ENCODE peak calls at places on chromosomes 7 and 10, in eight cellular contexts. K, P, N, S, I, Q, T and M are unnamed samples.

GRCh38 chr10:26480909-26481703 is 43.0 kb downstream of the APBB1IP start:
- DNase-seq in K (no peak), P (no peak), N (no peak), S (no peak), I (no peak), Q (no peak), T (no peak), M (no peak)

GRCh38 chr7:151017370-151017952 is 6.8 kb downstream of the ATG9B start:
- DNase-seq in K (no peak), P (no peak), N (no peak), S (no peak), I (no peak), Q (no peak), T (no peak), M (no peak)

GRCh38 chr7:84484502-84485079 is 290.0 kb upstream of the SEMA3A start:
- DNase-seq in K (peak; percentile 43), P (no peak), N (no peak), S (no peak), I (no peak), Q (no peak), T (no peak), M (no peak)

GRCh38 chr7:147681530-147681929 is 909.0 kb upstream of the C7orf33 start:
- DNase-seq in K (no peak), P (no peak), N (no peak), S (no peak), I (no peak), Q (no peak), T (no peak), M (no peak)

GRCh38 chr10:99551158-99551557 is 18.4 kb downstream of the NKX2-3 start:
- DNase-seq in K (no peak), P (no peak), N (no peak), S (peak; percentile 32), I (no peak), Q (no peak), T (no peak), M (no peak)

GRCh38 chr7:105346138-105346537 is 42.6 kb downstream of the SRPK2 start:
- DNase-seq in K (no peak), P (no peak), N (no peak), S (no peak), I (no peak), Q (no peak), T (no peak), M (no peak)

GRCh38 chr10:3220853-3221252 is 48.3 kb upstream of the PITRM1 start:
- DNase-seq in K (no peak), P (no peak), N (no peak), S (no peak), I (no peak), Q (no peak), T (no peak), M (no peak)

GRCh38 chr10:53537508-53537907 is 764.9 kb upstream of the MBL2 start:
- DNase-seq in K (no peak), P (no peak), N (no peak), S (peak; percentile 28), I (no peak), Q (no peak), T (no peak), M (peak; percentile 49)

GRCh38 chr7:143408686-143409551 is at the start of gene EPHA1:
- DNase-seq in K (no peak), P (peak; percentile 90), N (peak; percentile 88), S (no peak), I (no peak), Q (peak; percentile 83), T (no peak), M (no peak)
- H3K4me3 ChIP-seq in K (peak within 1 kb of the TSS; percentile 38), P (no peak within 1 kb of the TSS), N (peak within 1 kb of the TSS; percentile 82), S (no peak within 1 kb of the TSS), I (no peak within 1 kb of the TSS), Q (peak within 1 kb of the TSS; percentile 86), T (peak within 1 kb of the TSS; percentile 80), M (no peak within 1 kb of the TSS)

GRCh38 chr10:70748305-70748704 is 36.9 kb downstream of the TBATA start:
- DNase-seq in K (no peak), P (no peak), N (no peak), S (no peak), I (no peak), Q (no peak), T (no peak), M (no peak)

GRCh38 chr10:70749756-70750155 is 35.4 kb downstream of the TBATA start:
- DNase-seq in K (no peak), P (no peak), N (no peak), S (no peak), I (no peak), Q (no peak), T (no peak), M (no peak)

GRCh38 chr10:70750156-70750703 is 34.9 kb downstream of the TBATA start:
- DNase-seq in K (no peak), P (no peak), N (no peak), S (no peak), I (no peak), Q (no peak), T (no peak), M (no peak)

GRCh38 chr10:70747192-70747965 is 37.8 kb downstream of the TBATA start:
- DNase-seq in K (no peak), P (no peak), N (no peak), S (no peak), I (no peak), Q (no peak), T (no peak), M (no peak)

GRCh38 chr10:70748801-70749573 is 36.2 kb downstream of the TBATA start:
- DNase-seq in K (no peak), P (no peak), N (no peak), S (no peak), I (no peak), Q (no peak), T (no peak), M (no peak)
- TF ChIP-seq MAX in K (no peak), P (no peak), N (no peak), S (no peak), I (no peak), Q (no peak), T (no peak), M (no peak)

GRCh38 chr10:88996927-88997326 is 6.3 kb downstream of the FAS start:
- DNase-seq in K (no peak), P (no peak), N (no peak), S (no peak), I (peak; percentile 47), Q (no peak), T (no peak), M (no peak)

GRCh38 chr10:88992945-88993537 is 2.4 kb downstream of the FAS start:
- DNase-seq in K (no peak), P (no peak), N (no peak), S (no peak), I (no peak), Q (no peak), T (no peak), M (no peak)

GRCh38 chr10:88994034-88994433 is 3.4 kb downstream of the FAS start:
- DNase-seq in K (no peak), P (no peak), N (no peak), S (no peak), I (peak; percentile 51), Q (no peak), T (no peak), M (no peak)

GRCh38 chr10:88991900-88992237 is 1.3 kb downstream of the FAS start:
- DNase-seq in K (no peak), P (no peak), N (no peak), S (no peak), I (no peak), Q (no peak), T (no peak), M (no peak)

DNA sequence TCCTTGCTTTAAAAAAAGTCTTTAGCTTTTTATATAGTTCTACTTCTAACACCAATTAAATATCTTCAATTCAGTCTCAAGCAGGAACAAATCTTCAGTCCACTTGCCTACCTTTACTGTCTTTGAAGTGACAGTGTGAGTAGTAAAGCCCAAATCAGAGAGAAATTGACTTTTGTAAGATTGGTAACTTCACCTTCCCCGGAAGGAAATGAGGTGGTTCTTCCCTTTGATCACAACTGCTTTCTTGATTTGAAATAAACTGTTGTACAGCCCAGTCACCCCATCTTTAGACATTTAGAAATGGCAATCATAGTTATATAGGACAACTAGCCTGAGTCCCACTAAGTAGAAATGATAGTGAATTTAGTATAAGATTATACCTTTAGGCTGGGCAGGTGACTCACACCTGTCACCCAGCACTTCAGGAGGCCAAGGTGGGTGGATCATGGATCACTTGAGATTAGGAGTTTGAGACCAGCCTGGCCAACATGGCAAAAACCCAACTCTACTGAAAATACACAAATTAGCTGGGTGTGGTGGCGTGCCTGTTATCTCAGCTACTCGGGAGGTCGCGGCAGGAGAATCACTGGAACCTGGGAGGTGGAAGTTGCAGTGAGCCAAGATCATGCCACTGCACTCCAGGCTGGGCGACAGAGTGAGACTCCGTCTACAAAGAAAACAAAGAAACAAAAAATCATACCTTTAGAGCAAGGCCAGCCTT is 4.7 kb downstream of the FAS start:
- DNase-seq in K (no peak), P (no peak), N (no peak), S (no peak), I (no peak), Q (no peak), T (no peak), M (no peak)
- H3K4me2 ChIP-seq in K (no peak overlapping the region), P (no peak overlapping the region), N (no peak overlapping the region), S (no peak overlapping the region), I (peak overlapping the region; percentile 79), Q (no peak overlapping the region), T (no peak overlapping the region), M (no peak overlapping the region)

GRCh38 chr7:364536-364935 is 74.6 kb downstream of the FOXL3 start:
- DNase-seq in K (no peak), P (no peak), N (no peak), S (no peak), I (no peak), Q (no peak), T (no peak), M (no peak)

GRCh38 chr7:367351-367841 is 77.4 kb downstream of the FOXL3 start:
- DNase-seq in K (no peak), P (no peak), N (no peak), S (no peak), I (no peak), Q (no peak), T (no peak), M (no peak)

GRCh38 chr7:368651-369475 is 78.9 kb downstream of the FOXL3 start:
- DNase-seq in K (no peak), P (no peak), N (no peak), S (no peak), I (no peak), Q (no peak), T (no peak), M (no peak)

GRCh38 chr7:365593-365992 is 75.6 kb downstream of the FOXL3 start:
- DNase-seq in K (no peak), P (no peak), N (no peak), S (no peak), I (no peak), Q (no peak), T (no peak), M (no peak)

DNA sequence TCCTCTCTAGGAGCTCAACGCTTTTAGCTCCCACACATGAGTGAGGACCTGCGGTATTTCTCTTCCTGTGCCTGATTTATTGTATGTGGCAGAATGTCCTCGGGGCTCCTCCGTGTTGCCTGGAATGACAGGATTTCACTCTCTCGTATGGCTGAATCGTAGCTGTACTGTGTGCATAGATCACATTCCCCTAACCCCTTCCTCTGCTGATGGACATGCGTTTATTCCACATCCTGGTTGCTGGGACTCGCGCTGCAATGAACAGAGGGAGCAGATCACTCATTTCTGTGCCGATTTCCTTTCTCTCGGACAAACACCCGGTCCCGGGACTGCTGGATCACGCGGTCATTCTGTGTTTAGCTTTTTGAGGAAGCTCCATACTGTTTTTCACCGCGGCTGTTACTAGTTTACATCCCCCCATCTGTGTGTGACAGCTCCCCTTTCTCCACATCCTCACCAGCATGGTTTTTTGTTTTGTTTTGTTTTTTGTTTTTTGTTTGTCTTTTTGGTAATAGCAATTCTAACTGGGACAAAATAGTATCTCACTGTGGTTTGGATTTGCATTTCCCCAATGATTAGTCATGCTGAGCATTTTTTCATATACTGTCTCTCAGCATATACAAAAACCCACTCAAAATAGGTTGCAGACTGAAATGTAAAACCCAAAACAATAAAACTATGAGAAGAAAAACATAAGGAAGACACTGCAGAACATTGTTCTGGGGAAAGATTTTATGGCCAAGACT is 76.4 kb downstream of the FOXL3 start:
- DNase-seq in K (no peak), P (no peak), N (no peak), S (peak; percentile 79), I (no peak), Q (no peak), T (no peak), M (peak; percentile 74)
- H3K4me3 ChIP-seq in K (no peak overlapping the region), P (no peak overlapping the region), N (no peak overlapping the region), S (no peak overlapping the region), I (no peak overlapping the region), Q (no peak overlapping the region), T (no peak overlapping the region), M (no peak overlapping the region)